ENCODE peak calls at places on chromosomes 5 and 9, in five cellular contexts. W is iris pigment epithelial cell, I is EH, F is NCI-H1930, X is NCI-H510A treated with DMSO at 0.1 percent for 48 hours. V is an unnamed sample.

GRCh38 chr9:12875216-12875615 is 100.4 kb downstream of the LURAP1L start:
- DNase-seq in W (peak), I (peak), F (no peak), X (no peak), V (no peak)

GRCh38 chr9:108272350-108272899 is 583.4 kb downstream of the ACTL7B start:
- DNase-seq in W (peak), I (peak), F (peak), X (peak), V (peak)

GRCh38 chr9:135522931-135523330 is 1.7 kb downstream of the LCN1 start:
- DNase-seq in W (no peak), I (no peak), F (no peak), X (no peak), V (no peak)

GRCh38 chr9:113578877-113579269 is 115.3 kb downstream of the RGS3 start:
- DNase-seq in W (peak), I (peak), F (no peak), X (peak), V (peak)

GRCh38 chr5:149456597-149457392 is 77.7 kb upstream of the IL17B start:
- DNase-seq in W (no peak), I (no peak), F (no peak), X (no peak), V (no peak)

GRCh38 chr9:108549184-108549583 is 306.6 kb downstream of the ACTL7B start:
- DNase-seq in W (peak), I (no peak), F (no peak), X (no peak), V (no peak)

GRCh38 chr5:96431376-96432244 is 1.4 kb downstream of the PCSK1 start:
- DNase-seq in W (peak), I (peak), F (no peak), X (peak), V (no peak)

GRCh38 chr9:126514037-126514821 is 99.5 kb upstream of the LMX1B start:
- DNase-seq in W (peak), I (peak), F (peak), X (no peak), V (peak)

GRCh38 chr9:127972316-127972871 is 8.4 kb downstream of the EEIG1 start:
- DNase-seq in W (no peak), I (no peak), F (no peak), X (no peak), V (no peak)

GRCh38 chr5:79702606-79703380 is 13.2 kb downstream of the CMYA5 start:
- DNase-seq in W (peak), I (peak), F (no peak), X (no peak), V (no peak)

GRCh38 chr5:137602721-137603273 is 103.7 kb upstream of the SPOCK1 start:
- DNase-seq in W (no peak), I (no peak), F (no peak), X (no peak), V (no peak)

GRCh38 chr5:61680247-61680646 is 348.2 kb downstream of the ZSWIM6 start:
- DNase-seq in W (no peak), I (no peak), F (no peak), X (no peak), V (no peak)

GRCh38 chr9:129632460-129632859 is 6.5 kb downstream of the NTMT1 start:
- DNase-seq in W (no peak), I (peak), F (no peak), X (no peak), V (no peak)